ENCODE peak calls at places on chromosomes 6 and 20, in five cellular contexts. Q is stimulated activated effector memory CD8-positive, alpha-beta T cell treated with anti-CD3 and anti-CD28 coated beads, Interleukin-12 subunit alpha, Interleukin-12 subunit beta, amount 100 ng/mL, for 72 hours; H is NAMALWA; U is stimulated activated CD4-positive, alpha-beta T cell treated with anti-CD3 and anti-CD28 coated beads, Interleukin-4, amount 100 ng/mL, for 24 hours; P is AG08395. M is an unnamed sample.

GRCh38 chr6:167558213-167558869 is 233.5 kb downstream of the TTLL2 start:
- DNase-seq in Q (no peak), P (no peak), H (no peak), U (no peak), M (no peak)

GRCh38 chr6:152122434-152122833 is 315.0 kb downstream of the ESR1 start:
- DNase-seq in P (no peak), U (no peak), Q (no peak), H (no peak), M (no peak)

GRCh38 chr20:2705931-2706645 is 13.5 kb downstream of the EBF4 start:
- DNase-seq in U (no peak), P (no peak), H (no peak), Q (peak), M (no peak)

GRCh38 chr6:157518399-157519250 is 137.6 kb downstream of the ZDHHC14 start:
- DNase-seq in P (peak), H (no peak), U (no peak), Q (no peak), M (no peak)

GRCh38 chr6:129954749-129955431 is 63.5 kb upstream of the L3MBTL3 start:
- DNase-seq in P (no peak), H (no peak), Q (no peak), U (no peak), M (no peak)

GRCh38 chr6:144797881-144798589 is 512.9 kb downstream of the UTRN start:
- DNase-seq in Q (no peak), P (peak), U (no peak), H (no peak), M (no peak)

GRCh38 chr6:142384455-142385332 is 82.9 kb downstream of the ADGRG6 start:
- DNase-seq in H (no peak), Q (no peak), U (no peak), P (peak), M (no peak)

GRCh38 chr20:10610266-10610665 is 63.5 kb downstream of the JAG1 start:
- DNase-seq in H (no peak), P (no peak), U (no peak), Q (no peak), M (no peak)

GRCh38 chr6:5333653-5334052 is 72.3 kb downstream of the FARS2 start:
- DNase-seq in P (peak), Q (no peak), U (no peak), H (no peak), M (no peak)

GRCh38 chr6:111107589-111107988 is 20.3 kb downstream of the SLC16A10 start:
- DNase-seq in U (no peak), P (no peak), H (no peak), Q (no peak), M (no peak)

GRCh38 chr6:12899080-12899815 is 182.7 kb downstream of the PHACTR1 start:
- DNase-seq in P (no peak), U (no peak), H (no peak), Q (no peak), M (no peak)

GRCh38 chr6:44053760-44054556 is 73.3 kb downstream of the MRPL14 start:
- DNase-seq in H (no peak), Q (no peak), U (no peak), P (peak), M (no peak)

GRCh38 chr20:51583499-51583898 is 41.0 kb upstream of the NFATC2 start:
- DNase-seq in P (no peak), U (no peak), Q (no peak), H (no peak), M (no peak)

GRCh38 chr20:61166324-61166723 is 85.7 kb upstream of the CDH4 start:
- DNase-seq in H (no peak), P (peak), U (no peak), Q (no peak), M (no peak)

GRCh38 chr6:124099520-124099919 is 295.9 kb downstream of the NKAIN2 start:
- DNase-seq in H (no peak), P (no peak), Q (no peak), U (no peak), M (no peak)

GRCh38 chr20:17966432-17967312 is 1.9 kb downstream of the SNX5 start:
- DNase-seq in H (peak), Q (no peak), P (peak), U (peak), M (no peak)

GRCh38 chr6:54646069-54646468 is 200.5 kb upstream of the FAM83B start:
- DNase-seq in U (no peak), H (no peak), Q (no peak), P (no peak), M (no peak)

GRCh38 chr6:168615837-168616236 is 174.9 kb downstream of the SMOC2 start:
- DNase-seq in Q (no peak), P (no peak), H (no peak), U (no peak), M (no peak)

GRCh38 chr20:4866429-4866828 is 134.9 kb downstream of the SLC23A2 start:
- DNase-seq in P (no peak), H (no peak), U (no peak), Q (no peak), M (no peak)

GRCh38 chr6:132132420-132132819 is 181.2 kb upstream of the CCN2 start:
- DNase-seq in U (no peak), P (no peak), H (no peak), Q (no peak), M (no peak)

GRCh38 chr20:63973636-63974401 is 4.1 kb upstream of the ZNF512B start:
- DNase-seq in H (peak), U (peak), Q (peak), P (peak), M (peak)

GRCh38 chr6:154169193-154169847 is 130.3 kb downstream of the OPRM1 start:
- DNase-seq in P (no peak), H (no peak), Q (no peak), U (peak), M (no peak)

M was measured in GM12892.